ENCODE peak calls at places on chromosome 11, in ten cellular contexts. L is MM.1S, T is kidney, E is GM23338, A is left ventricle myocardium inferior, R is right atrium auricular region, X is IMR-90, W is psoas muscle, N is uterus, S is sigmoid colon. U is an unnamed sample.

GRCh38 chr11:92663539-92663938 is 305.9 kb upstream of the MTNR1B start:
- DNase-seq in L (no peak), T (no peak), E (no peak), A (no peak), R (no peak), X (no peak), W (no peak), N (no peak), S (no peak), U (no peak)

GRCh38 chr11:128039140-128040021 is 548.0 kb downstream of the ETS1 start:
- DNase-seq in L (peak; percentile 85), T (peak; percentile 78), E (no peak), A (no peak), R (no peak), X (peak; percentile 82), W (peak; percentile 52), N (no peak), S (no peak), U (no peak)

GRCh38 chr11:1854132-1854948 is 1.5 kb downstream of the LSP1 start:
- DNase-seq in L (no peak), T (peak; percentile 71), E (no peak), A (no peak), R (no peak), X (no peak), W (no peak), N (no peak), S (no peak), U (no peak)

GRCh38 chr11:13826505-13827278 is 135.8 kb upstream of the SPON1 start:
- DNase-seq in L (no peak), T (no peak), E (no peak), A (no peak), R (no peak), X (no peak), W (no peak), N (no peak), S (no peak), U (no peak)

GRCh38 chr11:85299247-85299646 is 327.9 kb downstream of the DLG2 start:
- DNase-seq in L (no peak), T (no peak), E (peak; percentile 12), A (no peak), R (no peak), X (no peak), W (no peak), N (no peak), S (no peak), U (no peak)

GRCh38 chr11:65927904-65928397 is 8.7 kb downstream of the DRAP1 start:
- DNase-seq in L (peak; percentile 94), T (peak; percentile 53), E (no peak), A (no peak), R (no peak), X (no peak), W (no peak), N (no peak), S (no peak), U (no peak)

GRCh38 chr11:6995703-6996102 is 24.4 kb downstream of the ZNF214 start:
- DNase-seq in L (no peak), T (no peak), E (peak; percentile 28), A (no peak), R (no peak), X (no peak), W (no peak), N (no peak), S (no peak), U (no peak)

GRCh38 chr11:116913000-116913399 is 75.6 kb upstream of the APOA1 start:
- DNase-seq in L (no peak), T (no peak), E (no peak), A (no peak), R (no peak), X (peak; percentile 90), W (no peak), N (no peak), S (no peak), U (no peak)

GRCh38 chr11:1994121-1994520 is 3.5 kb downstream of the H19 start:
- DNase-seq in L (no peak), T (no peak), E (no peak), A (no peak), R (peak; percentile 53), X (no peak), W (no peak), N (no peak), S (peak; percentile 24), U (no peak)

GRCh38 chr11:60899021-60899936 is 7.1 kb downstream of the PRPF19 start:
- DNase-seq in L (peak; percentile 35), T (no peak), E (peak; percentile 74), A (no peak), R (no peak), X (peak; percentile 73), W (no peak), N (peak; percentile 34), S (peak; percentile 64), U (no peak)

GRCh38 chr11:31816467-31817053 is 5.4 kb upstream of the PAX6 start:
- DNase-seq in L (no peak), T (no peak), E (peak; percentile 60), A (no peak), R (no peak), X (no peak), W (no peak), N (no peak), S (peak; percentile 56), U (no peak)
- H3K4me3 ChIP-seq in L (no peak overlapping the region), T (no peak overlapping the region), E (peak overlapping the region; percentile 71), A (peak overlapping the region; percentile 56), R (peak overlapping the region; percentile 18), X (no peak overlapping the region), W (peak overlapping the region; percentile 62), N (no peak overlapping the region), S (no peak overlapping the region), U (peak overlapping the region; percentile 58)

GRCh38 chr11:34114471-34114870 is 9.0 kb downstream of the NAT10 start:
- DNase-seq in L (no peak), T (no peak), E (no peak), A (no peak), R (no peak), X (no peak), W (no peak), N (no peak), S (no peak), U (no peak)

GRCh38 chr11:34105957-34106504 is 602 bp downstream of the NAT10 start:
- DNase-seq in L (no peak), T (no peak), E (no peak), A (no peak), R (no peak), X (peak; percentile 18), W (no peak), N (no peak), S (no peak), U (no peak)

GRCh38 chr11:34114014-34114413 is 8.6 kb downstream of the NAT10 start:
- DNase-seq in L (no peak), T (no peak), E (no peak), A (no peak), R (no peak), X (no peak), W (no peak), N (no peak), S (no peak), U (no peak)

DNA sequence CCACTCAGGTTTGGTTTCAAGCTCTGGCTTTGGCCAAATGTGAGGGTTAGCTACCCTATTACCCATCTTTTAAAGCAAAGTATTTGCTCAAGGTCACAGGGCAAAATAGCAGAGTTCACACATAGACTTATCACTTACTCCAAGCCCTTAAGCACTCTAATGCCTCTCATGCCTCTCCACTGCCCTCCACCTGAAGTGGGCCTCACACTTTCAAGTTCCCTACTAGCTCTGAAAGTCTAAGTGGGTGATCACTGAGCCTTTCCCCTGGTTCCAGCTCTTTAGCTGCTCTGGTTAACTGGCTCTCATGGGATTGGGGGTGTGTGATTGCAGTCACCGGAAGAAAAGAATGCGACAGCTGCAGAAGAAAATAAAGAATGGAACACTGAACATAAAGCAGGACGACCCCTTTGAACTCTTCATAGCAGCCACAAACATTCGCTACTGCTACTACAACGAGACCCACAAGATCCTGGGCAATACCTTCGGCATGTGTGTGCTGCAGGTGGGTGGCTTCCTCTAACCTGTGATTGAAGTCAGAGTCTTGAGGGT is 6.4 kb downstream of the NAT10 start:
- DNase-seq in L (no peak), T (no peak), E (no peak), A (no peak), R (no peak), X (no peak), W (no peak), N (no peak), S (no peak), U (no peak)
- H3K36me3 ChIP-seq in L (peaks cover 19% of the 10 kb centered on the region), T (peaks cover 54% of the 10 kb centered on the region), E (peaks cover 77% of the 10 kb centered on the region), A (peaks cover 89% of the 10 kb centered on the region), R (peaks cover 69% of the 10 kb centered on the region), X (peaks cover 44% of the 10 kb centered on the region), W (peaks cover 94% of the 10 kb centered on the region), N (no peaks in the 10 kb centered on the region), S (peaks cover 64% of the 10 kb centered on the region), U (peaks cover 57% of the 10 kb centered on the region)

GRCh38 chr11:44537679-44538078 is 27.8 kb upstream of the CD82 start:
- DNase-seq in L (no peak), T (no peak), E (no peak), A (no peak), R (no peak), X (no peak), W (no peak), N (no peak), S (no peak), U (no peak)

GRCh38 chr11:44539971-44540370 is 25.5 kb upstream of the CD82 start:
- DNase-seq in L (no peak), T (no peak), E (no peak), A (no peak), R (no peak), X (no peak), W (no peak), N (no peak), S (no peak), U (no peak)

GRCh38 chr11:44536779-44537516 is 28.5 kb upstream of the CD82 start:
- DNase-seq in L (no peak), T (no peak), E (no peak), A (no peak), R (no peak), X (no peak), W (no peak), N (no peak), S (no peak), U (no peak)

GRCh38 chr11:44540667-44541066 is 24.8 kb upstream of the CD82 start:
- DNase-seq in L (no peak), T (no peak), E (no peak), A (no peak), R (no peak), X (no peak), W (no peak), N (no peak), S (no peak), U (no peak)

GRCh38 chr11:44538375-44539054 is 26.9 kb upstream of the CD82 start:
- DNase-seq in L (peak; percentile 63), T (peak; percentile 90), E (peak; percentile 88), A (peak; percentile 76), R (peak; percentile 81), X (peak; percentile 56), W (peak; percentile 70), N (peak; percentile 73), S (peak; percentile 86), U (peak; percentile 22)
- TF ChIP-seq CTCF in L (peak; percentile 93), T (peak; percentile 91), E (peak; percentile 98), A (peak; percentile 98), R (peak; percentile 98), X (peak; percentile 98), W (peak; percentile 96), N (peak; percentile 96), S (peak; percentile 93), U (peak; percentile 95)

DNA sequence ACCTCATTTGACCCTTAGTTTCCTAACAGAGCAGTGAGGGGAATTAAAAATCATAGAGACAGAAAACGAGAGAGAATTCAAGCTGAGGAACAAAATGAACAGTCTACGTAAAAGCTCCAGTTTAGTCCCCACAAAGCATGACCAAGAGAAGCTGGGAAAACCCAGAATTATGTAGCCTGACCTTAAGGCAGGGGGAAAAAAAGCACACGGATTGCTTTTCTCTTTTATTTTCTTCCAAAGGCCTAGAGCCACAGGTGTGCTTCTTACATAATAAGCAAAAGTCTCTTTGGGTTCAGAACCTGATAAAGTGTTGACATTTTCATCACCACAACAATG is 528 bp upstream of the AMBRA1 start:
- DNase-seq in L (no peak), T (no peak), E (no peak), A (no peak), R (no peak), X (no peak), W (no peak), N (no peak), S (no peak), U (no peak)
- H3K4me3 ChIP-seq in L (peak overlapping the region; percentile 85), T (peak overlapping the region; percentile 79), E (peak overlapping the region; percentile 97), A (peak overlapping the region; percentile 94), R (peak overlapping the region; percentile 81), X (peak overlapping the region; percentile 76), W (peak overlapping the region; percentile 99), N (peak overlapping the region; percentile 99), S (peak overlapping the region; percentile 90), U (peak overlapping the region; percentile 97)

U was measured in thoracic aorta.